ENCODE peak calls at places on chromosomes 2 and 18, in six cellular contexts. One of them, this sample, is unnamed. For H3K27me3, the result is how much of the 10 kb centered on the place peaks cover.

GRCh38 chr2:237260032-237260431 is 153.9 kb downstream of the COL6A3 start:
- DNase-seq in endothelial cell of umbilical vein: no peak
- DNase-seq in psoas muscle: no peak
- DNase-seq in left lung: no peak
- DNase-seq in testis: no peak
- DNase-seq in GM23338: no peak
- DNase-seq in this sample: no peak

GRCh38 chr18:74546007-74546406 is 11.7 kb downstream of the CNDP1 start:
- DNase-seq in endothelial cell of umbilical vein: no peak
- DNase-seq in psoas muscle: no peak
- DNase-seq in left lung: no peak
- DNase-seq in testis: no peak
- DNase-seq in GM23338: no peak
- DNase-seq in this sample: no peak

GRCh38 chr2:114922076-114922475 is 479.6 kb downstream of the DPP10 start:
- DNase-seq in endothelial cell of umbilical vein: no peak
- DNase-seq in psoas muscle: no peak
- DNase-seq in left lung: no peak
- DNase-seq in testis: no peak
- DNase-seq in GM23338: no peak
- DNase-seq in this sample: no peak

GRCh38 chr18:68703326-68703725 is 11.6 kb downstream of the TMX3 start:
- DNase-seq in endothelial cell of umbilical vein: peak
- DNase-seq in psoas muscle: no peak
- DNase-seq in left lung: no peak
- DNase-seq in testis: no peak
- DNase-seq in GM23338: no peak
- DNase-seq in this sample: no peak

GRCh38 chr18:70998490-70998889 is 709.6 kb downstream of the SOCS6 start:
- DNase-seq in endothelial cell of umbilical vein: peak
- DNase-seq in psoas muscle: no peak
- DNase-seq in left lung: no peak
- DNase-seq in testis: no peak
- DNase-seq in GM23338: no peak
- DNase-seq in this sample: no peak

GRCh38 chr2:209985879-209986278 is 16.6 kb upstream of the RPE start:
- DNase-seq in endothelial cell of umbilical vein: no peak
- DNase-seq in psoas muscle: no peak
- DNase-seq in left lung: no peak
- DNase-seq in testis: no peak
- DNase-seq in GM23338: no peak
- DNase-seq in this sample: no peak

GRCh38 chr2:45205480-45205879 is 196.2 kb upstream of the SIX2 start:
- DNase-seq in endothelial cell of umbilical vein: no peak
- DNase-seq in psoas muscle: no peak
- DNase-seq in left lung: no peak
- DNase-seq in testis: no peak
- DNase-seq in GM23338: no peak
- DNase-seq in this sample: no peak

GRCh38 chr2:170421175-170421687 is 243.3 kb downstream of the MYO3B start:
- DNase-seq in endothelial cell of umbilical vein: no peak
- DNase-seq in psoas muscle: no peak
- DNase-seq in left lung: no peak
- DNase-seq in testis: no peak
- DNase-seq in GM23338: no peak
- DNase-seq in this sample: no peak

GRCh38 chr2:174965992-174966789 is 39.0 kb downstream of the CHN1 start:
- DNase-seq in endothelial cell of umbilical vein: peak
- DNase-seq in psoas muscle: no peak
- DNase-seq in left lung: no peak
- DNase-seq in testis: no peak
- DNase-seq in GM23338: no peak
- DNase-seq in this sample: no peak

GRCh38 chr18:54004828-54005227 is 219.6 kb downstream of the MBD2 start:
- DNase-seq in endothelial cell of umbilical vein: no peak
- DNase-seq in psoas muscle: no peak
- DNase-seq in left lung: no peak
- DNase-seq in testis: no peak
- DNase-seq in GM23338: peak
- DNase-seq in this sample: peak

GRCh38 chr2:192245329-192245728 is 50.6 kb upstream of the TMEFF2 start:
- DNase-seq in endothelial cell of umbilical vein: no peak
- DNase-seq in psoas muscle: no peak
- DNase-seq in left lung: no peak
- DNase-seq in testis: peak
- DNase-seq in GM23338: no peak
- DNase-seq in this sample: peak

GRCh38 chr2:43294973-43295603 is 68.7 kb upstream of the ZFP36L2 start:
- DNase-seq in endothelial cell of umbilical vein: no peak
- DNase-seq in psoas muscle: no peak
- DNase-seq in left lung: no peak
- DNase-seq in testis: no peak
- DNase-seq in GM23338: no peak
- DNase-seq in this sample: no peak

GRCh38 chr18:4125246-4125938 is 329.7 kb downstream of the DLGAP1 start:
- DNase-seq in endothelial cell of umbilical vein: no peak
- DNase-seq in psoas muscle: peak
- DNase-seq in left lung: no peak
- DNase-seq in testis: no peak
- DNase-seq in GM23338: peak
- DNase-seq in this sample: peak

GRCh38 chr2:239040152-239040761 is 192.4 kb downstream of the TWIST2 start:
- DNase-seq in endothelial cell of umbilical vein: no peak
- DNase-seq in psoas muscle: no peak
- DNase-seq in left lung: no peak
- DNase-seq in testis: no peak
- DNase-seq in GM23338: no peak
- DNase-seq in this sample: peak

GRCh38 chr2:7649461-7650228 is 732.4 kb downstream of the RNF144A start:
- DNase-seq in endothelial cell of umbilical vein: no peak
- DNase-seq in psoas muscle: no peak
- DNase-seq in left lung: no peak
- DNase-seq in testis: no peak
- DNase-seq in GM23338: no peak
- DNase-seq in this sample: no peak

GRCh38 chr2:105517814-105518705 is 119.2 kb upstream of the FHL2 start:
- DNase-seq in endothelial cell of umbilical vein: peak
- DNase-seq in psoas muscle: peak
- DNase-seq in left lung: peak
- DNase-seq in testis: peak
- DNase-seq in GM23338: no peak
- DNase-seq in this sample: peak

GRCh38 chr2:27871805-27872204 is 18.4 kb downstream of the RBKS start:
- DNase-seq in endothelial cell of umbilical vein: no peak
- DNase-seq in psoas muscle: no peak
- DNase-seq in left lung: no peak
- DNase-seq in testis: no peak
- DNase-seq in GM23338: peak
- DNase-seq in this sample: no peak

GRCh38 chr18:8611916-8612576 is 2.8 kb downstream of the RAB12 start:
- DNase-seq in endothelial cell of umbilical vein: no peak
- DNase-seq in psoas muscle: no peak
- DNase-seq in left lung: no peak
- DNase-seq in testis: no peak
- DNase-seq in GM23338: no peak
- DNase-seq in this sample: no peak

GRCh38 chr2:161613161-161613560 is 11.1 kb upstream of the SLC4A10 start:
- DNase-seq in endothelial cell of umbilical vein: no peak
- DNase-seq in psoas muscle: no peak
- DNase-seq in left lung: no peak
- DNase-seq in testis: no peak
- DNase-seq in GM23338: no peak
- DNase-seq in this sample: no peak

GRCh38 chr2:216694201-216694825 is 1.0 kb downstream of the IGFBP5 start:
- DNase-seq in endothelial cell of umbilical vein: peak
- DNase-seq in psoas muscle: peak
- DNase-seq in left lung: no peak
- DNase-seq in testis: peak
- DNase-seq in GM23338: peak
- DNase-seq in this sample: peak

GRCh38 chr2:59307196-59307595 is 1066.1 kb upstream of the FANCL start:
- DNase-seq in endothelial cell of umbilical vein: no peak
- DNase-seq in psoas muscle: no peak
- DNase-seq in left lung: no peak
- DNase-seq in testis: no peak
- DNase-seq in GM23338: no peak
- DNase-seq in this sample: no peak

GRCh38 chr18:59140287-59140885 is 702 bp downstream of the SEC11C start:
- DNase-seq in endothelial cell of umbilical vein: peak
- DNase-seq in psoas muscle: no peak
- DNase-seq in left lung: no peak
- DNase-seq in testis: peak
- DNase-seq in GM23338: peak
- DNase-seq in this sample: no peak

GRCh38 chr18:40011201-40011600 is 1943.8 kb upstream of the PIK3C3 start:
- DNase-seq in endothelial cell of umbilical vein: no peak
- DNase-seq in psoas muscle: no peak
- DNase-seq in left lung: no peak
- DNase-seq in testis: no peak
- DNase-seq in GM23338: no peak
- DNase-seq in this sample: no peak

GRCh38 chr2:24409700-24410556 is 49.6 kb upstream of the ITSN2 start:
- DNase-seq in endothelial cell of umbilical vein: peak
- DNase-seq in psoas muscle: no peak
- DNase-seq in left lung: no peak
- DNase-seq in testis: peak
- DNase-seq in GM23338: peak
- DNase-seq in this sample: no peak

GRCh38 chr2:216375288-216375687 is 3.0 kb upstream of the MARCHF4 start:
- DNase-seq in endothelial cell of umbilical vein: no peak
- DNase-seq in psoas muscle: no peak
- DNase-seq in left lung: no peak
- DNase-seq in testis: no peak
- DNase-seq in GM23338: no peak
- DNase-seq in this sample: no peak

GRCh38 chr2:55157474-55157884 is 74.6 kb downstream of the CLHC1 start:
- DNase-seq in endothelial cell of umbilical vein: no peak
- DNase-seq in psoas muscle: no peak
- DNase-seq in left lung: no peak
- DNase-seq in testis: no peak
- DNase-seq in GM23338: no peak
- DNase-seq in this sample: no peak

GRCh38 chr2:205462681-205463345 is 219.5 kb upstream of the NRP2 start:
- DNase-seq in endothelial cell of umbilical vein: no peak
- DNase-seq in psoas muscle: no peak
- DNase-seq in left lung: no peak
- DNase-seq in testis: no peak
- DNase-seq in GM23338: no peak
- DNase-seq in this sample: no peak

DNA sequence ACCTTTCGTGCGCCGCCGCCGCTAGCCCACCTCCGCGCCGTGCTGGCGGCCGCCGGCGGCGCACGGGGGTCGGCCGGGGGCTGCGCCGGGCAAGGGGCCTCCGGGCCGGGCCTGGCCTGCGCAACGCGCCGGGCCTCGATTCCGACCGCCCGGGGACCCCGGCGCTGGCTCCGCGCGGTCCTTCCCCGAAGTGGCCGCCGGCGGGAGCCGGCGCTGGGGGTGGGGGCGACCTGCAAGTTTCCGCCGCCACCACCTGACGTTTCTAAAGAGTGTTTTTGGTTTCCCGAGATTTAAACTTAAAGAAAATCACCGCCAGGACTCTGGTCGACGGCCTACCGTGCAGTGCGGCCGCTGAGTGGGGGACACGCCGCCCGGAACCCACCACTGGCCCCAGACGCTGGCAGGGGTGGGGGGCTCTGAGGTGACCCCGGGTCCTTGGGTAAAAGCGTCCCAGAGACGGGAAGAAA is 3.8 kb upstream of the GATA6 start:
- DNase-seq in endothelial cell of umbilical vein: no peak
- DNase-seq in psoas muscle: no peak
- DNase-seq in left lung: no peak
- DNase-seq in testis: no peak
- DNase-seq in GM23338: no peak
- DNase-seq in this sample: no peak
- H3K27me3 ChIP-seq in endothelial cell of umbilical vein: half or more
- H3K27me3 ChIP-seq in psoas muscle: under half
- H3K27me3 ChIP-seq in left lung: under half
- H3K27me3 ChIP-seq in testis: under half
- H3K27me3 ChIP-seq in GM23338: half or more
- H3K27me3 ChIP-seq in this sample: under half

DNA sequence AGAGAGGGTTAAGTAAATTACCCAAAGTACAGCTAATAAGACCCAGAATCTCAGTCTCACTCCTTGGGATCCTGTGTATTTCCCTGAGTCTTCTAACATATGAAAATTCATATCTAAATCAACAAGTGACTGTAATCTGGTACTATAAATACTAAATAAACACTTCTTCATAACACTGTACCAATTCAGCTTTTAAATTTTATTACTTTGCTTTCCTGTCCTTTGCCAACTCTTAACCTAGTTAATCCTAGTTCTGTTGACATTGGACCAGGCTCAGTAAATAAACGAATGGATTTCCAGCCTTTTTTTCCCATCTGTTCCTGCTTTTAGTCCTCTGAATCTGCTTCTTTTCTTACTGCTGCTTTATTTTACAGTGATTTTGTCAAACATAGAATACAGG is 13.8 kb downstream of the MRPL35 start:
- DNase-seq in endothelial cell of umbilical vein: peak
- DNase-seq in psoas muscle: no peak
- DNase-seq in left lung: no peak
- DNase-seq in testis: no peak
- DNase-seq in GM23338: no peak
- DNase-seq in this sample: no peak
- H3K27ac ChIP-seq in endothelial cell of umbilical vein: no peak
- H3K27ac ChIP-seq in psoas muscle: no peak
- H3K27ac ChIP-seq in left lung: no peak
- H3K27ac ChIP-seq in testis: no peak
- H3K27ac ChIP-seq in GM23338: no peak
- H3K27ac ChIP-seq in this sample: no peak

DNA sequence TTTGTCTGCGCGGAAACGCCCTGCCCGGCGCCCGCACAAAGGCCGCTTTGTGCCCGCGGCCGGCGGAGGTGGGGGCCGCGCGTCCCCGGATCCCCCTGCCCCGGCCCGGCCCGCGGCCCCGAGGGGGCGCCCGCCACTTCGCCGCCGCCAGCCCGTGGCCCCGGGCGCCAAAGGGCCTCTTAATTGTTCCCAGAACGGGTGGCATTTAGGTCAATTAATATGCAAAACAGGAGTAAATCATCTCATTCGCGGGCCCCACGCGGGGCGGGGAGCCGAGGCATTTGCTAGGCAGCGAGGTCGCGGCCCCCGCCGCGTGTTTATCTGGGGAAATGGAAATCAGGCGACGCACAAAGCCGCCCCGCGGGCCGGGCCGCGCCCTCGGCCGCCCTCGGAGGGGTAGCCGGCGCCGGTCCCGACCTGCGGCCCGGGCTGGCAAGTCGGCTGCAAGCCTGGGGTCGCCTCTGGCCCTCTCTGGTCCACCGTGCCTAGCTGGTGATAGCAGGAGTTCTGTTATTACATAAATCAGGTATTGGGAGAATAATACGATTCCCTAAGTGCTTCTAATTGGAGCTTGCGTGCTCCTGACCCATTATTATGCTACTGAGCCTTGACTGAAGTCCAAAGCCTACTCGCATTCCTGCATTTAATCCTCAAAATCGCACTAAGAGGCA is 148.2 kb upstream of the GLI2 start:
- DNase-seq in endothelial cell of umbilical vein: no peak
- DNase-seq in psoas muscle: no peak
- DNase-seq in left lung: no peak
- DNase-seq in testis: no peak
- DNase-seq in GM23338: peak
- DNase-seq in this sample: no peak
- H3K4me3 ChIP-seq in endothelial cell of umbilical vein: no peak
- H3K4me3 ChIP-seq in psoas muscle: no peak
- H3K4me3 ChIP-seq in left lung: no peak
- H3K4me3 ChIP-seq in testis: peak
- H3K4me3 ChIP-seq in GM23338: peak
- H3K4me3 ChIP-seq in this sample: peak

GRCh38 chr2:119142822-119143221 is 15.7 kb downstream of the C1QL2 start:
- DNase-seq in endothelial cell of umbilical vein: no peak
- DNase-seq in psoas muscle: no peak
- DNase-seq in left lung: no peak
- DNase-seq in testis: peak
- DNase-seq in GM23338: no peak
- DNase-seq in this sample: no peak
- H3K27me3 ChIP-seq in endothelial cell of umbilical vein: under half
- H3K27me3 ChIP-seq in psoas muscle: under half
- H3K27me3 ChIP-seq in left lung: under half
- H3K27me3 ChIP-seq in testis: under half
- H3K27me3 ChIP-seq in GM23338: under half
- H3K27me3 ChIP-seq in this sample: under half

This sample was measured in right cardiac atrium.